ENCODE peak calls at places on chromosomes 7 and 10, in nine cellular contexts. One of them, this sample, is unnamed.

GRCh38 chr7:133504825-133505224 is 251.9 kb downstream of the EXOC4 start:
- DNase-seq in HL-60: no peak
- DNase-seq in H9: no peak
- DNase-seq in caudate nucleus: no peak
- DNase-seq in transverse colon: no peak
- DNase-seq in neural progenitor cell: no peak
- DNase-seq in fibroblast of lung: peak; percentile 25
- DNase-seq in substantia nigra: no peak
- DNase-seq in foreskin keratinocyte: no peak
- DNase-seq in this sample: no peak

GRCh38 chr7:100119701-100120517 is 475 bp downstream of the CNPY4 start:
- DNase-seq in transverse colon: peak; percentile 68
- DNase-seq in fibroblast of lung: peak; percentile 65
- DNase-seq in foreskin keratinocyte: no peak
- DNase-seq in HL-60: peak; percentile 61
- DNase-seq in H9: peak; percentile 76
- DNase-seq in substantia nigra: peak; percentile 83
- DNase-seq in neural progenitor cell: peak; percentile 86
- DNase-seq in caudate nucleus: peak; percentile 76
- DNase-seq in this sample: peak; percentile 83

GRCh38 chr7:140316165-140316661 is 82.1 kb downstream of the SLC37A3 start:
- DNase-seq in fibroblast of lung: peak; percentile 62
- DNase-seq in caudate nucleus: peak; percentile 94
- DNase-seq in substantia nigra: peak; percentile 66
- DNase-seq in HL-60: no peak
- DNase-seq in neural progenitor cell: no peak
- DNase-seq in foreskin keratinocyte: peak; percentile 93
- DNase-seq in H9: no peak
- DNase-seq in transverse colon: peak; percentile 69
- DNase-seq in this sample: peak; percentile 92

GRCh38 chr10:70549962-70550845 is 52.3 kb downstream of the PRF1 start:
- DNase-seq in HL-60: peak; percentile 62
- DNase-seq in foreskin keratinocyte: no peak
- DNase-seq in substantia nigra: peak; percentile 48
- DNase-seq in transverse colon: peak; percentile 68
- DNase-seq in caudate nucleus: peak; percentile 38
- DNase-seq in neural progenitor cell: peak; percentile 75
- DNase-seq in H9: peak; percentile 77
- DNase-seq in fibroblast of lung: peak; percentile 69
- DNase-seq in this sample: peak; percentile 62

GRCh38 chr7:63900394-63901203 is 98.0 kb upstream of the ZNF722 start:
- DNase-seq in transverse colon: peak; percentile 67
- DNase-seq in caudate nucleus: peak; percentile 96
- DNase-seq in HL-60: peak; percentile 92
- DNase-seq in foreskin keratinocyte: no peak
- DNase-seq in neural progenitor cell: no peak
- DNase-seq in substantia nigra: peak; percentile 97
- DNase-seq in fibroblast of lung: no peak
- DNase-seq in H9: no peak
- DNase-seq in this sample: peak; percentile 98

GRCh38 chr10:11009471-11010308 is 8.0 kb upstream of the CELF2 start:
- DNase-seq in fibroblast of lung: no peak
- DNase-seq in caudate nucleus: peak; percentile 68
- DNase-seq in neural progenitor cell: no peak
- DNase-seq in H9: no peak
- DNase-seq in foreskin keratinocyte: no peak
- DNase-seq in HL-60: no peak
- DNase-seq in substantia nigra: no peak
- DNase-seq in transverse colon: no peak
- DNase-seq in this sample: no peak

GRCh38 chr7:2587713-2588112 is 28.9 kb downstream of the IQCE start:
- DNase-seq in transverse colon: no peak
- DNase-seq in caudate nucleus: no peak
- DNase-seq in HL-60: no peak
- DNase-seq in foreskin keratinocyte: no peak
- DNase-seq in fibroblast of lung: no peak
- DNase-seq in neural progenitor cell: no peak
- DNase-seq in substantia nigra: no peak
- DNase-seq in H9: no peak
- DNase-seq in this sample: no peak

GRCh38 chr7:149415391-149416068 is 45.3 kb downstream of the ZNF777 start:
- DNase-seq in caudate nucleus: no peak
- DNase-seq in H9: no peak
- DNase-seq in substantia nigra: no peak
- DNase-seq in neural progenitor cell: peak; percentile 18
- DNase-seq in fibroblast of lung: peak; percentile 41
- DNase-seq in foreskin keratinocyte: no peak
- DNase-seq in transverse colon: no peak
- DNase-seq in HL-60: no peak
- DNase-seq in this sample: no peak

GRCh38 chr7:68964060-68964459 is 634.2 kb upstream of the AUTS2 start:
- DNase-seq in substantia nigra: no peak
- DNase-seq in caudate nucleus: no peak
- DNase-seq in fibroblast of lung: no peak
- DNase-seq in foreskin keratinocyte: no peak
- DNase-seq in H9: no peak
- DNase-seq in transverse colon: no peak
- DNase-seq in neural progenitor cell: peak; percentile 17
- DNase-seq in HL-60: no peak
- DNase-seq in this sample: no peak

GRCh38 chr7:30973292-30973691 is 9.5 kb downstream of the GHRHR start:
- DNase-seq in HL-60: no peak
- DNase-seq in transverse colon: no peak
- DNase-seq in substantia nigra: no peak
- DNase-seq in foreskin keratinocyte: no peak
- DNase-seq in caudate nucleus: no peak
- DNase-seq in fibroblast of lung: no peak
- DNase-seq in neural progenitor cell: no peak
- DNase-seq in H9: no peak
- DNase-seq in this sample: no peak

GRCh38 chr10:48941427-48942075 is 1.9 kb upstream of the LRRC18 start:
- DNase-seq in caudate nucleus: no peak
- DNase-seq in substantia nigra: no peak
- DNase-seq in HL-60: no peak
- DNase-seq in H9: peak; percentile 20
- DNase-seq in fibroblast of lung: no peak
- DNase-seq in transverse colon: no peak
- DNase-seq in foreskin keratinocyte: no peak
- DNase-seq in neural progenitor cell: no peak
- DNase-seq in this sample: no peak

GRCh38 chr7:27992755-27993478 is 187.7 kb downstream of the JAZF1 start:
- DNase-seq in caudate nucleus: peak; percentile 43
- DNase-seq in fibroblast of lung: no peak
- DNase-seq in foreskin keratinocyte: no peak
- DNase-seq in substantia nigra: peak; percentile 29
- DNase-seq in transverse colon: no peak
- DNase-seq in HL-60: no peak
- DNase-seq in H9: no peak
- DNase-seq in neural progenitor cell: no peak
- DNase-seq in this sample: no peak

GRCh38 chr7:106629521-106629920 is 31.4 kb downstream of the CCDC71L start:
- DNase-seq in HL-60: no peak
- DNase-seq in fibroblast of lung: peak; percentile 59
- DNase-seq in transverse colon: no peak
- DNase-seq in foreskin keratinocyte: no peak
- DNase-seq in caudate nucleus: no peak
- DNase-seq in neural progenitor cell: no peak
- DNase-seq in H9: no peak
- DNase-seq in substantia nigra: no peak
- DNase-seq in this sample: no peak

GRCh38 chr7:37342170-37342569 is 106.5 kb downstream of the ELMO1 start:
- DNase-seq in foreskin keratinocyte: no peak
- DNase-seq in fibroblast of lung: no peak
- DNase-seq in caudate nucleus: no peak
- DNase-seq in H9: no peak
- DNase-seq in substantia nigra: no peak
- DNase-seq in neural progenitor cell: no peak
- DNase-seq in transverse colon: no peak
- DNase-seq in HL-60: peak; percentile 40
- DNase-seq in this sample: no peak

GRCh38 chr10:3192856-3193635 is 20.5 kb upstream of the PITRM1 start:
- DNase-seq in HL-60: no peak
- DNase-seq in H9: no peak
- DNase-seq in foreskin keratinocyte: no peak
- DNase-seq in neural progenitor cell: peak; percentile 64
- DNase-seq in fibroblast of lung: peak; percentile 89
- DNase-seq in caudate nucleus: peak; percentile 24
- DNase-seq in substantia nigra: peak; percentile 25
- DNase-seq in transverse colon: peak; percentile 61
- DNase-seq in this sample: no peak

GRCh38 chr10:131905603-131906268 is 4.9 kb downstream of the PPP2R2D start:
- DNase-seq in transverse colon: no peak
- DNase-seq in neural progenitor cell: no peak
- DNase-seq in substantia nigra: no peak
- DNase-seq in foreskin keratinocyte: no peak
- DNase-seq in H9: no peak
- DNase-seq in HL-60: no peak
- DNase-seq in caudate nucleus: peak; percentile 60
- DNase-seq in fibroblast of lung: no peak
- DNase-seq in this sample: peak; percentile 61

DNA sequence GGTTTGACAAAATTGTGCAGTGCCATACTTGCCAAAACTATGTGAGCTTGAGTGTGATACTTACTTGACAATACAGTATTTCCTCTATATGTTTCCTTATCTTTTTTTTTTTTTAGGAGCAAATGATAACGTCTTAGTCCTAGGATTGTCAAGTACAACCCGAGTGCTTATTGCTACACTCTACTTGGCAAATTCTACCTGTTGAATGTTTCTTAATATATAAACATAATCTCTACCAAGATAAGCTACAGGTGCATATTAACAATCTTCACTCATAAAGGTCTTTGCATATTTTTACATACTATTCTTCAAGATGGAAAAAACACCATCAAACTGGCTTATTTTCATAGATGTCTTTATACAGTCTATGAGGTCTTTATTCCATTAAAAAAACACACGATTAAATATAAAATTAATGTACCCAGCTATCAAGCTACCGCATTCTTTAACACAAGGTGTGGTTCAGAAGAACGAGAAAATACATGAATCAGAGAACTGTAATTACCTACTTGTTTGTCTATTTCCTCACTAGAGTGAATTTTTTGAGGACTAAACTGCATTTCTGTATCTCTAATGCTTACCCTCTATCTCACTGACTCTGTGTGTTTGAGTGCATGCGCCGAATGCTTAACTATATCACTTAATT is 76.1 kb upstream of the PDSS1 start:
- DNase-seq in transverse colon: no peak
- DNase-seq in HL-60: no peak
- DNase-seq in fibroblast of lung: no peak
- DNase-seq in substantia nigra: no peak
- DNase-seq in H9: no peak
- DNase-seq in neural progenitor cell: no peak
- DNase-seq in caudate nucleus: no peak
- DNase-seq in foreskin keratinocyte: peak; percentile 12
- DNase-seq in this sample: no peak
- H3K27ac ChIP-seq in transverse colon: peak overlapping the region; percentile 80
- H3K27ac ChIP-seq in HL-60: peak overlapping the region; percentile 79
- H3K27ac ChIP-seq in fibroblast of lung: no peak overlapping the region
- H3K27ac ChIP-seq in substantia nigra: no peak overlapping the region
- H3K27ac ChIP-seq in H9: no peak overlapping the region
- H3K27ac ChIP-seq in neural progenitor cell: no peak overlapping the region
- H3K27ac ChIP-seq in caudate nucleus: no peak overlapping the region
- H3K27ac ChIP-seq in foreskin keratinocyte: no peak overlapping the region
- H3K27ac ChIP-seq in this sample: no peak overlapping the region

DNA sequence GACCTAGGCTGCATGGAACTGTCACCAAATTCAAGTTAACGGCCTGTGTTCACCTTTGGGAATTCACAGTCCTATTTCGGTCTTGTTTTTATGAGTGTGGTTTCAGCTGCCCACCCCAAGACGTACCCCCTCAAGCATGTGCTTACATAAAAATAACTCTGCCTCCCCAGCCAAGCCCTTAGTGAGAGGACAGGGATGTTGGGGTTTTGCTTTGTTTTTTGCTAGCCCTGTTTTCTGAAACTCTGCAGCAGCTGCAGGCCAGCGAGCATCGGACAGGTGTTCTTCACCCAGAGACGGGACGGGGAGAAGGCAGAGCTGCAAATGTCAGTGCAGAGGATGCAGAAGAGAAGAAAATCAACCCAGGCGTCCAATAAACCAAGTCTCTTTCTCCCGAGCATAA is 13.5 kb downstream of the CHST15 start:
- DNase-seq in neural progenitor cell: no peak
- DNase-seq in foreskin keratinocyte: no peak
- DNase-seq in transverse colon: peak; percentile 48
- DNase-seq in H9: no peak
- DNase-seq in caudate nucleus: no peak
- DNase-seq in substantia nigra: no peak
- DNase-seq in HL-60: no peak
- DNase-seq in fibroblast of lung: no peak
- DNase-seq in this sample: no peak
- H3K27ac ChIP-seq in neural progenitor cell: no peak overlapping the region
- H3K27ac ChIP-seq in foreskin keratinocyte: no peak overlapping the region
- H3K27ac ChIP-seq in transverse colon: peak overlapping the region; percentile 24
- H3K27ac ChIP-seq in H9: no peak overlapping the region
- H3K27ac ChIP-seq in caudate nucleus: no peak overlapping the region
- H3K27ac ChIP-seq in substantia nigra: no peak overlapping the region
- H3K27ac ChIP-seq in HL-60: no peak overlapping the region
- H3K27ac ChIP-seq in fibroblast of lung: no peak overlapping the region
- H3K27ac ChIP-seq in this sample: no peak overlapping the region

DNA sequence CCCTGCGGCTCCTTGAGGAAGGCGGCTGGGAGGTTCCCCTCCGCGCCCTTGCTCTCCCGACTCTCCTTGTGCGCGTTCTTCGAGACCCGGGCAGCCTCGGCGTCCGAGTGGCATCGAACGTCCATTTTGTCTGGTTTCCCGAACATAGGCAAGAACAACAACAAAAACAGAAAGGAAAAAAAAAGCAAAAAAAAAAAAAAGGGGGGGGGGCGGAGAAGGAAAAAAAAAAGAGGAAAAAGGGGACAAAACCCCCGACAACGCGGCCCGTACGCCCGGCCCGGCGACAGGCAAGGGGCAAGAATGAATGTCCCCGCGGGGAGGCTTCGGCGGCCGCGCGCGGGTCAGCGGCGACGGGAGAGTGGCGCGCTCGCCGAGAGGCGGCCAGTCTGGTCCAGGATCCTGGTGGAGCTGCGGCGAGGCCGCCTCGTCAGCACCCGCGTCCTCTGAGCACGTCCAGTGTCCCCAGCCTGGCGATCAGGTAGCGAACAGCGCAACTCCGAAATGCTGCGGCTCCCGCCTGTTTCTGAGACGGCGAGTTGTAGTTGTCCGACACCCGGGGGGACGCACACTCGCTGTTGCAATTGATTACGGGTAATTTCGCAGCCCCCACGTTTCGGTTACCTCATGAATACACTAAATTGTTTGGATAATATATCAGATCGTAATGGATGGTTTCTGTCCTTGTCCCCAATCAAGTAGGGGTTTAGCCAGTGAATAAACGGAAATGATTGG is at the start of gene VAX1:
- DNase-seq in HL-60: no peak
- DNase-seq in H9: peak; percentile 55
- DNase-seq in transverse colon: no peak
- DNase-seq in foreskin keratinocyte: no peak
- DNase-seq in substantia nigra: no peak
- DNase-seq in neural progenitor cell: peak; percentile 76
- DNase-seq in fibroblast of lung: no peak
- DNase-seq in caudate nucleus: no peak
- DNase-seq in this sample: no peak
- H3K27ac ChIP-seq in HL-60: no peak within 1 kb of the TSS
- H3K27ac ChIP-seq in H9: no peak within 1 kb of the TSS
- H3K27ac ChIP-seq in transverse colon: no peak within 1 kb of the TSS
- H3K27ac ChIP-seq in foreskin keratinocyte: no peak within 1 kb of the TSS
- H3K27ac ChIP-seq in substantia nigra: no peak within 1 kb of the TSS
- H3K27ac ChIP-seq in neural progenitor cell: no peak within 1 kb of the TSS
- H3K27ac ChIP-seq in fibroblast of lung: no peak within 1 kb of the TSS
- H3K27ac ChIP-seq in caudate nucleus: peak within 1 kb of the TSS; percentile 90
- H3K27ac ChIP-seq in this sample: peak within 1 kb of the TSS; percentile 58

GRCh38 chr10:114550756-114551290 is 107.3 kb downstream of the ABLIM1 start:
- DNase-seq in foreskin keratinocyte: no peak
- DNase-seq in transverse colon: no peak
- DNase-seq in substantia nigra: no peak
- DNase-seq in H9: no peak
- DNase-seq in caudate nucleus: no peak
- DNase-seq in fibroblast of lung: peak; percentile 66
- DNase-seq in HL-60: no peak
- DNase-seq in neural progenitor cell: peak; percentile 57
- DNase-seq in this sample: no peak
- H3K27ac ChIP-seq in foreskin keratinocyte: no peak overlapping the region
- H3K27ac ChIP-seq in transverse colon: peak overlapping the region; percentile 71
- H3K27ac ChIP-seq in substantia nigra: no peak overlapping the region
- H3K27ac ChIP-seq in H9: no peak overlapping the region
- H3K27ac ChIP-seq in caudate nucleus: no peak overlapping the region
- H3K27ac ChIP-seq in fibroblast of lung: no peak overlapping the region
- H3K27ac ChIP-seq in HL-60: no peak overlapping the region
- H3K27ac ChIP-seq in neural progenitor cell: no peak overlapping the region
- H3K27ac ChIP-seq in this sample: peak overlapping the region; percentile 17